ENCODE peak calls at places on chromosome 2, in four cellular contexts. One of them, this sample, is unnamed.

GRCh38 chr2:236872015-236872414 is 213.7 kb upstream of the COPS8 start:
- DNase-seq in astrocyte: no peak
- DNase-seq in AG10803: no peak
- DNase-seq in RPMI8226: no peak
- DNase-seq in this sample: no peak

GRCh38 chr2:145203931-145204330 is 684.0 kb upstream of the ZEB2 start:
- DNase-seq in astrocyte: no peak
- DNase-seq in AG10803: no peak
- DNase-seq in RPMI8226: no peak
- DNase-seq in this sample: no peak

GRCh38 chr2:97950329-97951154 is 45.2 kb downstream of the TMEM131 start:
- DNase-seq in astrocyte: peak; percentile 96
- DNase-seq in AG10803: peak; percentile 79
- DNase-seq in RPMI8226: no peak
- DNase-seq in this sample: no peak

GRCh38 chr2:24832526-24832925 is 39.3 kb downstream of the CENPO start:
- DNase-seq in astrocyte: no peak
- DNase-seq in AG10803: no peak
- DNase-seq in RPMI8226: no peak
- DNase-seq in this sample: no peak

GRCh38 chr2:205848601-205849000 is 166.3 kb downstream of the NRP2 start:
- DNase-seq in astrocyte: peak; percentile 56
- DNase-seq in AG10803: peak; percentile 80
- DNase-seq in RPMI8226: no peak
- DNase-seq in this sample: no peak

GRCh38 chr2:235041221-235041917 is 89.6 kb downstream of the SH3BP4 start:
- DNase-seq in astrocyte: no peak
- DNase-seq in AG10803: no peak
- DNase-seq in RPMI8226: no peak
- DNase-seq in this sample: no peak

GRCh38 chr2:101570121-101570520 is 95.2 kb upstream of the RFX8 start:
- DNase-seq in astrocyte: no peak
- DNase-seq in AG10803: no peak
- DNase-seq in RPMI8226: no peak
- DNase-seq in this sample: no peak

GRCh38 chr2:40043191-40043590 is 264.1 kb upstream of the THUMPD2 start:
- DNase-seq in astrocyte: peak; percentile 74
- DNase-seq in AG10803: peak; percentile 71
- DNase-seq in RPMI8226: no peak
- DNase-seq in this sample: no peak

GRCh38 chr2:180625006-180625844 is 355.2 kb upstream of the UBE2E3 start:
- DNase-seq in astrocyte: peak; percentile 82
- DNase-seq in AG10803: peak; percentile 96
- DNase-seq in RPMI8226: no peak
- DNase-seq in this sample: no peak

GRCh38 chr2:58895849-58896248 is 654.7 kb upstream of the FANCL start:
- DNase-seq in astrocyte: peak; percentile 24
- DNase-seq in AG10803: peak; percentile 65
- DNase-seq in RPMI8226: no peak
- DNase-seq in this sample: no peak

GRCh38 chr2:20657522-20658235 is 6.8 kb upstream of the HS1BP3 start:
- DNase-seq in astrocyte: no peak
- DNase-seq in AG10803: no peak
- DNase-seq in RPMI8226: no peak
- DNase-seq in this sample: no peak

GRCh38 chr2:27271631-27272340 is 3.4 kb upstream of the DNAJC5G start:
- DNase-seq in astrocyte: no peak
- DNase-seq in AG10803: no peak
- DNase-seq in RPMI8226: no peak
- DNase-seq in this sample: no peak

GRCh38 chr2:103264058-103264457 is 502.2 kb downstream of the TMEM182 start:
- DNase-seq in astrocyte: no peak
- DNase-seq in AG10803: no peak
- DNase-seq in RPMI8226: no peak
- DNase-seq in this sample: no peak

GRCh38 chr2:221571391-221572179 is 519 bp downstream of the EPHA4 start:
- DNase-seq in astrocyte: peak; percentile 23
- DNase-seq in AG10803: peak; percentile 32
- DNase-seq in RPMI8226: no peak
- DNase-seq in this sample: peak; percentile 23

GRCh38 chr2:189927823-189928222 is 134.7 kb downstream of the MSTN start:
- DNase-seq in astrocyte: no peak
- DNase-seq in AG10803: peak; percentile 47
- DNase-seq in RPMI8226: no peak
- DNase-seq in this sample: no peak

GRCh38 chr2:161166538-161167409 is 6.5 kb downstream of the TANK start:
- DNase-seq in astrocyte: peak; percentile 62
- DNase-seq in AG10803: peak; percentile 6
- DNase-seq in RPMI8226: no peak
- DNase-seq in this sample: no peak

GRCh38 chr2:20563833-20564232 is 87.1 kb downstream of the HS1BP3 start:
- DNase-seq in astrocyte: peak; percentile 67
- DNase-seq in AG10803: peak; percentile 58
- DNase-seq in RPMI8226: no peak
- DNase-seq in this sample: no peak

GRCh38 chr2:156339866-156340265 is 7.3 kb upstream of the NR4A2 start:
- DNase-seq in astrocyte: no peak
- DNase-seq in AG10803: no peak
- DNase-seq in RPMI8226: no peak
- DNase-seq in this sample: no peak

GRCh38 chr2:28349546-28350165 is 43.0 kb upstream of the FOSL2 start:
- DNase-seq in astrocyte: no peak
- DNase-seq in AG10803: no peak
- DNase-seq in RPMI8226: no peak
- DNase-seq in this sample: no peak

GRCh38 chr2:216520156-216520555 is 21.5 kb downstream of the RPL37A start:
- DNase-seq in astrocyte: peak; percentile 72
- DNase-seq in AG10803: no peak
- DNase-seq in RPMI8226: no peak
- DNase-seq in this sample: no peak

GRCh38 chr2:219010162-219010756 is 17.0 kb upstream of the CRYBA2 start:
- DNase-seq in astrocyte: no peak
- DNase-seq in AG10803: no peak
- DNase-seq in RPMI8226: peak; percentile 50
- DNase-seq in this sample: no peak

GRCh38 chr2:61845320-61845719 is 8.5 kb downstream of the FAM161A start:
- DNase-seq in astrocyte: no peak
- DNase-seq in AG10803: no peak
- DNase-seq in RPMI8226: no peak
- DNase-seq in this sample: no peak

GRCh38 chr2:84851876-84852275 is 29.0 kb downstream of the TRABD2A start:
- DNase-seq in astrocyte: no peak
- DNase-seq in AG10803: no peak
- DNase-seq in RPMI8226: no peak
- DNase-seq in this sample: no peak

GRCh38 chr2:72142743-72143440 is 4.8 kb downstream of the CYP26B1 start:
- DNase-seq in astrocyte: no peak
- DNase-seq in AG10803: peak; percentile 25
- DNase-seq in RPMI8226: no peak
- DNase-seq in this sample: no peak

GRCh38 chr2:217934321-217935131 is 68.3 kb downstream of the TNS1 start:
- DNase-seq in astrocyte: peak; percentile 98
- DNase-seq in AG10803: peak; percentile 94
- DNase-seq in RPMI8226: no peak
- DNase-seq in this sample: no peak

GRCh38 chr2:124967325-124967724 is 942.2 kb downstream of the CNTNAP5 start:
- DNase-seq in astrocyte: no peak
- DNase-seq in AG10803: no peak
- DNase-seq in RPMI8226: no peak
- DNase-seq in this sample: no peak

This sample was measured in NCI-H774.